ENCODE peak calls at places on chromosome 1, in nine cellular contexts. O is astrocyte of the spinal cord, H is foreskin fibroblast, C is upper lobe of left lung, T is heart left ventricle, D is mucosa of descending colon, Q is epithelial cell of esophagus, G is SK-N-SH, X is mesothelial cell of epicardium. U is an unnamed sample.

GRCh38 chr1:205317311-205317917 is 4.1 kb downstream of the NUAK2 start:
- DNase-seq in D (peak), G (peak), C (peak), X (peak), Q (peak), H (no peak), T (peak), O (peak), U (no peak)

GRCh38 chr1:206809504-206810084 is 37.3 kb upstream of the IL10 start:
- DNase-seq in Q (peak), H (peak), G (no peak), T (no peak), X (no peak), O (peak), C (peak), D (no peak), U (peak)

GRCh38 chr1:177568702-177569101 is 397.9 kb downstream of the BRINP2 start:
- DNase-seq in H (no peak), G (no peak), D (no peak), T (no peak), C (no peak), Q (no peak), X (no peak), O (no peak), U (no peak)

GRCh38 chr1:41286486-41286885 is 44.4 kb upstream of the SCMH1 start:
- DNase-seq in X (no peak), G (peak), H (no peak), T (no peak), C (no peak), D (no peak), O (no peak), Q (no peak), U (no peak)

GRCh38 chr1:170734412-170735175 is 70.7 kb downstream of the PRRX1 start:
- DNase-seq in G (no peak), Q (no peak), T (no peak), D (no peak), C (no peak), H (peak), X (no peak), O (peak), U (no peak)

GRCh38 chr1:61156576-61157239 is 74.3 kb downstream of the NFIA start:
- DNase-seq in D (no peak), T (no peak), G (no peak), O (no peak), C (no peak), H (no peak), X (no peak), Q (no peak), U (no peak)

GRCh38 chr1:14910947-14911721 is 242.4 kb upstream of the TMEM51 start:
- DNase-seq in O (no peak), T (no peak), Q (peak), X (no peak), H (no peak), G (no peak), D (no peak), C (no peak), U (no peak)

GRCh38 chr1:180094705-180095280 is 59.9 kb upstream of the QSOX1 start:
- DNase-seq in H (no peak), Q (no peak), O (no peak), X (no peak), G (no peak), T (no peak), D (no peak), C (no peak), U (no peak)

GRCh38 chr1:150065184-150065871 is 2.2 kb upstream of the VPS45 start:
- DNase-seq in H (peak), T (no peak), C (no peak), X (no peak), Q (peak), G (no peak), D (no peak), O (peak), U (no peak)

GRCh38 chr1:90580176-90580575 is 136.9 kb downstream of the BARHL2 start:
- DNase-seq in X (no peak), D (no peak), C (no peak), T (no peak), G (no peak), O (no peak), H (no peak), Q (peak), U (no peak)

GRCh38 chr1:36605942-36606690 is 123.4 kb upstream of the CSF3R start:
- DNase-seq in D (no peak), H (no peak), Q (no peak), T (no peak), G (no peak), O (no peak), X (no peak), C (no peak), U (no peak)

GRCh38 chr1:152328801-152329391 is 3.9 kb upstream of the FLG start:
- DNase-seq in Q (no peak), H (no peak), G (no peak), T (no peak), C (no peak), X (no peak), D (no peak), O (peak), U (no peak)

GRCh38 chr1:156714830-156715229 is 9.4 kb upstream of the CRABP2 start:
- DNase-seq in C (no peak), T (no peak), O (no peak), G (no peak), Q (no peak), X (no peak), D (no peak), H (no peak), U (no peak)

GRCh38 chr1:51600529-51600928 is 16.4 kb upstream of the OSBPL9 start:
- DNase-seq in O (no peak), D (no peak), T (no peak), X (no peak), Q (no peak), H (no peak), C (no peak), G (no peak), U (no peak)

GRCh38 chr1:54741531-54741930 is 22.8 kb downstream of the PARS2 start:
- DNase-seq in T (no peak), O (no peak), H (no peak), X (no peak), G (no peak), C (no peak), D (no peak), Q (no peak), U (no peak)

GRCh38 chr1:54738244-54738643 is 22.6 kb downstream of the TTC4 start:
- DNase-seq in O (no peak), D (no peak), C (no peak), T (no peak), Q (no peak), G (no peak), H (no peak), X (no peak), U (no peak)

GRCh38 chr1:54742262-54742661 is 22.1 kb downstream of the PARS2 start:
- DNase-seq in H (peak), D (no peak), Q (no peak), T (no peak), C (no peak), X (no peak), G (no peak), O (peak), U (no peak)

GRCh38 chr1:54736685-54737084 is 21.0 kb downstream of the TTC4 start:
- DNase-seq in H (no peak), Q (no peak), T (no peak), O (no peak), G (no peak), D (no peak), C (no peak), X (no peak), U (no peak)
- TF ChIP-seq CTCF in H (no peak), Q (no peak), T (no peak), O (no peak), G (no peak), D (no peak), C (no peak), X (no peak), U (no peak)

DNA sequence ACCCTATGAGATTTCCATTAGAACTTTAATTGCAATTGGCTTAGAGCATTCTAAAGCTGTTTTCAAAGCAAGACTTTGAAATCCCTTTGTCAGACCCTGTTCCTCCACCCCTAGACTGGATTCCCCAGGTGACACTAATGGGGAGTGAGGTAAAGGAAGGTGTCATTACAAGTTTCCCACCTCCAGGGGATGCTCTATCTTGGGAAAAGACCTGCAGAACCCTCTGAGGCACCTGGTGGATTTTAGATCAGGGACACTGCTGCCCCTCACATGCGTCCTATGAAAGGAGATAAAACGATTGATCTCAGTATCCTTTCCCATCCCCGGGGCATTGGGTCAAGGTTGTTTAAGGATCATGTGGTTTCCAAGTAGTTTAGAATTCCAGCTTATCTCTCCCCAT is 80.3 kb upstream of the RGS4 start:
- DNase-seq in G (no peak), D (no peak), H (no peak), X (no peak), O (no peak), C (no peak), Q (no peak), T (no peak), U (no peak)
- TF ChIP-seq CTCF in G (no peak), D (no peak), H (no peak), X (no peak), O (no peak), C (no peak), Q (no peak), T (no peak), U (no peak)

DNA sequence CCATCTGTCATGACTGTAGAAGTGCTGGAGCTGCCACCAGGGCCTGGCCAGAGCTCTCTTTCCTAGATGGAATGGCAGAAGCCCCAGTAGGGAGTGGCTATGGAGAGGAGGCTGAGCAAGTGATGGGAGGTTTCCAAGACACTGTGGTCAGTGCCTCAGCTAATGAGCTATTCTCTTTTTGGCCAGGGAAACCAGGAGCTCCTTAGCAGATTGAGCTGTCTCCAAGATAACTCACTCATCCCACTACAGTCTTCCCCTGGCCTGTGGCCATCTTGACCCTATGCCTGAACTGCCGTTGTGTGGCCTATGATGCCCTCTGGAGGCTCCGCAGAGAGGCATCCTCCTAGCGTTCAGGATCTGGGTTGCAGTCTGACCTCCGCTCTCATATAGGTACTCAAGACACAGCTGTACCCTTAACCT is 60.5 kb downstream of the ERI3 start:
- DNase-seq in Q (no peak), D (peak), C (no peak), X (no peak), O (peak), T (peak), G (peak), H (peak), U (no peak)
- TF ChIP-seq CTCF in Q (peak), D (no peak), C (peak), X (no peak), O (peak), T (no peak), G (peak), H (peak), U (no peak)

DNA sequence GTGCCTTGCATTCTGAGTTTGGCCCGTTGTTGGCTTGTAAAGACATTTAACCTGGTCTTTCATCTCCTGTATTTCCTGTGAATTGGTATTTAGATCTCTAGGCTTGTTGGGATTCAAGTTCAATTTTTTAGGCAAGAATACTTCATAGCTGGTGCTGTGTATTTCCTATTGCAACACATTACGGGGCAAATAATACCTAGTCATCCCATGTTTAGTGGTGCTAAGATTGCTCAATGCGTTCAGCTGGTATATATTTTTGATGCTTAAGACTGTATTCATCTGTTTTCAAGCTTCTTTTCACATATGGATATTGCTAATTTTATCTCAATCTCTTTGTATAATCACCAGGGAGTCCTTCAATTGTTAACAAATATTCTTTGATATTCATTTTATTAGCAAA is 87.5 kb upstream of the ZBTB18 start:
- DNase-seq in C (no peak), T (no peak), H (peak), O (no peak), D (no peak), Q (peak), X (no peak), G (no peak), U (no peak)
- TF ChIP-seq CTCF in C (no peak), T (no peak), H (no peak), O (no peak), D (no peak), Q (no peak), X (no peak), G (no peak), U (no peak)

DNA sequence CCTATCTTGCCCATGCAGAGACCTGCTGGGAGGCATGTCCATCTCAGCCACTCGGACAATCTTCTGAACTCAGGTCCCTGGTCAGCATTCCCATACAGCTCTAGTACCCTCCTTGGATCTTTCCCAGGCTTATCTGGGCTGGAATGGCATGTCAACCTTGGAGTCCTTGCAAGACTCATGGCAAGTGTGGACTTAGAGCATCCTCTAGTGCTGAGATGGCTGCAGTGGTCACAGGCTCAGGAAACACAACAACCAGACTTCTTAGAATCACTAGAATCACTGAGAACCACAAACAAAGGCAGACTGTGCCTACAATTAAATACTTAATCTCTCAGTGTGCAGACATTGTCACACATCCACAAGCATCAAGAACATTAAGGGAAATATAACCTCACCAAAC is 73.1 kb upstream of the TSHB start:
- DNase-seq in O (peak), H (no peak), D (no peak), T (no peak), Q (peak), C (no peak), G (no peak), X (no peak), U (no peak)
- TF ChIP-seq CTCF in O (no peak), H (no peak), D (no peak), T (no peak), Q (peak), C (no peak), G (peak), X (no peak), U (no peak)

GRCh38 chr1:8318436-8318835 is 522 bp downstream of the SLC45A1 start:
- DNase-seq in X (no peak), T (no peak), H (no peak), G (no peak), C (no peak), Q (no peak), D (no peak), O (no peak), U (no peak)

GRCh38 chr1:8317647-8318360 is at the start of gene SLC45A1:
- DNase-seq in T (peak), C (peak), X (peak), H (peak), D (peak), G (peak), Q (peak), O (peak), U (peak)

GRCh38 chr1:8314346-8315280 is 3.3 kb upstream of the SLC45A1 start:
- DNase-seq in D (peak), H (peak), C (peak), T (peak), G (peak), X (peak), Q (peak), O (peak), U (peak)

GRCh38 chr1:8312235-8313218 is 5.4 kb upstream of the SLC45A1 start:
- DNase-seq in C (no peak), X (no peak), T (no peak), O (no peak), G (no peak), Q (no peak), D (no peak), H (no peak), U (no peak)

DNA sequence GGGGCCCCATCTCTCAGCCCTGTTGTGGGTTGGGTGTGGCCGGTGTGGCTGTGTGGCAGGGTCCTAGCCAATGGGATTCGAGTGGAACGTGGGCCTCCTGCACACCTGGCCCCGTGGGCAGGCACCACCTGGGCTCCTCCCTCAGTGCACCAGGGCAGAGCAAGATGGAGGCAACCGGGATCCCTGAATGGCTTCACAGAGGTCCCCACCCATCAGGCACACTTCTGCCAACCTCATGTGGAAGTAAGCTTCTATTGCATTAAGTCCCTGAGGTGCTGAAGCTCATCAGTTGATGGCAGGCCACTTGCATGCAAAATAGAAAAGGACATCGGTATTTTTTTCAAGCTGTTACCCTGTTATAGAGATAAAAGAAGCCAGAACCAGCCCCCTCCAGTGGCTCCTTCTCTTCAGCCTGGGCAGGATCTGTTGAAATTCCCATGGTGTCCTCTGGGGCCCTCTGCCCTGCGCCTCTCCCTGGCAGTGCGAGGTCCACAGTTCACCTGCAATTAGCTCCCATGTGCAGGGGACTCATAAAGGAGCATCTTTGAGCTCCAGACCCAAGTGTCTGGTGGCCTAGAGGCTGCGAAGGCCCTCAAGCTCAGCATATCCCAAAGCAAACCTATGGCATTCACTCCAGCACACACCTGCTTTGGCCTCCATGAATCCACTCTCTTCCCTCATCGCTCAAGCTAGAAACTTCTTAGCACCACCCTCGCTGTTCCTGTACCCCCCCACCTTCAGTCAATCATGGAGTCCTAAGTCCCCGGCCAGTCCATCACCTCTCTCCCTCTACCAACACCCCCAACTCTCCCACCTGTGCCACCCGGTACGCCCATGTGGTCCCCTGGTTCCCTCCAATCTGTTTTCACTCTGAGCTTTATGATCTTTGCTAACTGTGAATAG is 2.1 kb upstream of the SLC45A1 start:
- DNase-seq in Q (no peak), T (no peak), H (no peak), D (no peak), O (no peak), G (peak), X (no peak), C (no peak), U (no peak)
- TF ChIP-seq CTCF in Q (peak), T (no peak), H (peak), D (no peak), O (no peak), G (peak), X (no peak), C (no peak), U (no peak)

GRCh38 chr1:246931549-246932365 is at the start of gene AHCTF1:
- DNase-seq in O (peak), Q (peak), X (peak), G (peak), C (peak), H (peak), D (peak), T (peak), U (peak)

GRCh38 chr1:246934777-246935176 is 3.0 kb upstream of the AHCTF1 start:
- DNase-seq in C (no peak), H (no peak), O (no peak), X (no peak), D (no peak), Q (no peak), G (no peak), T (no peak), U (no peak)

GRCh38 chr1:246932366-246932700 is 585 bp upstream of the AHCTF1 start:
- DNase-seq in X (no peak), G (peak), T (no peak), D (no peak), O (no peak), C (no peak), Q (no peak), H (no peak), U (no peak)

GRCh38 chr1:246933893-246934292 is 2.1 kb upstream of the AHCTF1 start:
- DNase-seq in H (no peak), X (no peak), C (no peak), G (no peak), T (no peak), D (no peak), O (no peak), Q (no peak), U (no peak)

GRCh38 chr1:246930830-246931548 is 759 bp downstream of the AHCTF1 start:
- DNase-seq in G (peak), Q (peak), D (peak), X (peak), H (peak), C (peak), O (peak), T (peak), U (peak)
- TF ChIP-seq CTCF in G (no peak), Q (no peak), D (no peak), X (no peak), H (no peak), C (peak), O (no peak), T (no peak), U (no peak)

U was measured in CD4-positive, alpha-beta T cell.